ENCODE peak calls at places on chromosomes 6 and 20, in four cellular contexts. J is GM06990, U is activated B cell treated with CpG ODN at 0.5 μM for 24 hours, K is thoracic aorta. G is an unnamed sample.
A peak's percentile ranks its signal among the peaks of the same experiment; 100 is the strongest.

GRCh38 chr6:42117843-42118161 is 24.6 kb downstream of the C6orf132 start:
- DNase-seq in K (no peak), U (no peak), J (no peak), G (no peak)

GRCh38 chr6:92779758-92780157 is 639.6 kb downstream of the EPHA7 start:
- DNase-seq in K (no peak), J (no peak), U (no peak), G (no peak)

GRCh38 chr6:169384291-169384690 is 130.6 kb upstream of the THBS2 start:
- DNase-seq in K (no peak), J (no peak), U (no peak), G (no peak)

GRCh38 chr6:29953001-29953436 is 10.7 kb downstream of the HLA-A start:
- DNase-seq in U (no peak), K (no peak), J (no peak), G (no peak)

GRCh38 chr6:137571854-137572253 is 77.7 kb upstream of the OLIG3 start:
- DNase-seq in U (no peak), J (peak; percentile 7), K (no peak), G (no peak)

GRCh38 chr6:32852844-32853540 is 512 bp downstream of the TAP1 start:
- DNase-seq in J (no peak), U (no peak), K (no peak), G (no peak)

GRCh38 chr6:168102093-168102985 is 23.3 kb upstream of the FRMD1 start:
- DNase-seq in J (no peak), U (no peak), K (no peak), G (no peak)

GRCh38 chr6:81751388-81752083 is 945 bp downstream of the TENT5A start:
- DNase-seq in U (peak; percentile 44), K (no peak), J (peak; percentile 13), G (peak; percentile 32)

GRCh38 chr6:154673919-154674318 is 59.3 kb upstream of the SCAF8 start:
- DNase-seq in U (no peak), J (no peak), K (no peak), G (no peak)

GRCh38 chr6:56517155-56517745 is 125.4 kb downstream of the DST start:
- DNase-seq in U (no peak), K (no peak), J (no peak), G (no peak)

GRCh38 chr20:24795444-24795843 is 153.6 kb upstream of the CST7 start:
- DNase-seq in J (no peak), U (no peak), K (no peak), G (no peak)
- TF ChIP-seq CTCF in J (no peak), U (no peak), K (no peak), G (no peak)

DNA sequence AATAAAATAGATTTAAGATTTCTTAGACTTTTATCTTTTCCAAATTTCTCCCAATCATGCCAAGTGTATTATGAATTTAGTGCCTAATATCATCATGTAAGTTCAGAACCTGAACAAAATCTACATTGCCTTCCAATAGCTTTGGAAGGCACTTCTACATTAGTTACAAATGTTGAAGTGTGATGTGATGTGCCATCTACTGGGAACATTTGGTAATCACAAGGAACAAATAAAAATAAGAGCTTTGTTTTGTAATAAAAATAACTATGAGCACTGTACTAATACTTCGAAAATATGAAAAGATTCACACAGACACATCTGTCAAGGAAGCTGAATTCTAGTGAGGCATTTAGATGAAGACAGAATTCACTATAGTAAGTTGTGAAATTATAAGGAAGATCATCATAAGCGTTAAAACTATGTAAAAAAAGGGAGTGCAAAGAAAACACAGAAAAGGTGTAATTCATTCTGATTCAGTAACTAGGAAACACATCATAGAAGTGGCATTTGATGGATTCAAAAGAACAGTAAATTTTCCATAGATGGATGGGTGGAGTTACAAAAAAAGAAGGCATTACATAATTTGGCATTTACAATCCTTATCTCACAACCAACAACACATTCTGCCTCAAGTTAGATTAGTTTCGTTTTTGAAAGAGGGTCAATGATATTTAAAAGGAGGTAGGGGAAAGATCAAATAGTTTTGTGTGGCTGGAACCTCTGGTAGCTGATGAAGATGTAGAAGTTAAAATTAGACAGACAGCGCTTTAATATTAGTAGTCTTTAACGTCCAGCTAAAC is 161.0 kb downstream of the ASCC3 start:
- DNase-seq in U (no peak), K (no peak), J (no peak), G (no peak)
- TF ChIP-seq CTCF in U (no peak), K (no peak), J (peak; percentile 44), G (peak; percentile 58)

DNA sequence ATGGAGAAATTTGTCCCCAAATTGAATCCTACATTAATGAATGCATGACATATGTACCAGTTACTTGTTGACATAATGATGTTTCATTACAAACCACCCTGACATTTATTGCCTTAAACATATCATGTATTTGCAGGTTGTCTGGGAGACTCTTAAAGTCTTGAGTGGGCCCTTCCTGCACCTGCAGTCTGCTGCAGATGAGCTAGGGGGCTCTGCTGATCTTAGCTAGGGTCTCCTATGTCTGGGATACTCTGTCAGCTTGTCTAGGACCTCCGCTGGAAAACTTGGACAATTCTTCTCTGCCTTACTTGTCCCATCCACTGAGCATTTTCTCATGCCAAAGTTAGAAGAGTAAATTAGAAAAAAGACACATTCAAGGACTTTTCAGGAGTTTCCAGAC is 581.6 kb downstream of the HAO1 start:
- DNase-seq in K (no peak), U (no peak), J (no peak), G (no peak)
- TF ChIP-seq CTCF in K (no peak), U (no peak), J (no peak), G (peak; percentile 15)

GRCh38 chr20:44648579-44648978 is 2.9 kb downstream of the ADA start:
- DNase-seq in K (no peak), J (no peak), U (no peak), G (no peak)
- TF ChIP-seq CTCF in K (no peak), J (no peak), U (no peak), G (peak; percentile 25)

GRCh38 chr6:158313989-158314388 is 1.7 kb downstream of the TULP4 start:
- DNase-seq in U (no peak), K (no peak), J (peak; percentile 45), G (no peak)
- TF ChIP-seq CTCF in U (no peak), K (no peak), J (no peak), G (no peak)

DNA sequence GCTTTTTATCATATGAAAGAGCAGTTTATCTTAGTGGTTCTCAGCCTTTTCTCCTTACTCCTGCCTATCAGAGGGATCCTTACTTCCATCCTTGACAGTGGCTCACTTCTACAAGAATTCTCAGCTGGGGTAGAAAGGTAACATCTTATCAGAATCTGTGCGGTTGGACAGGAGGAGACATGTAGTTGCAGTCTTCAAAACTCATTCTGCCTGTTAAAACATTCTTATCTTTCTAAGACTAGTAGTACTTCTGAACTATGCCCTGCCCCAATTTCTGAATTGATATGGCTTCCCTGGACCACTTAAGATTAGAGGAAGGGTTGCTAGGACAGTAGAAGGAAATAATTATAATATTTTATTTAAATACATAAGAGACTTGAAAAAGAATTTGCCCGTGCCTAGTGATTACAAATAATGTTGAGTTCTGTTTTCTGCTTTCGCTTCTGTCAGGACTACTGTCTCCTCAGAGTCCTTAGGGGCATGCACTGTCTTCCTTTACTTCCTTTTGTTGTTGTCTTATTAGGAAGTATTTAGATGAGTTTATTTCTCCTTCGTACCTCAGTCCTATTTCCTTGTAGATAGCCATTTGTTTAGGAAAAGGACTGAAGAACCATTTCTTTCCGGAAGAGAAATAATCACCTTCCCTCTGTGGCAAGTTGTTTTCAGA is 24.9 kb downstream of the BLTP3A start:
- DNase-seq in U (no peak), K (no peak), J (no peak), G (no peak)
- TF ChIP-seq CTCF in U (no peak), K (no peak), J (no peak), G (no peak)

DNA sequence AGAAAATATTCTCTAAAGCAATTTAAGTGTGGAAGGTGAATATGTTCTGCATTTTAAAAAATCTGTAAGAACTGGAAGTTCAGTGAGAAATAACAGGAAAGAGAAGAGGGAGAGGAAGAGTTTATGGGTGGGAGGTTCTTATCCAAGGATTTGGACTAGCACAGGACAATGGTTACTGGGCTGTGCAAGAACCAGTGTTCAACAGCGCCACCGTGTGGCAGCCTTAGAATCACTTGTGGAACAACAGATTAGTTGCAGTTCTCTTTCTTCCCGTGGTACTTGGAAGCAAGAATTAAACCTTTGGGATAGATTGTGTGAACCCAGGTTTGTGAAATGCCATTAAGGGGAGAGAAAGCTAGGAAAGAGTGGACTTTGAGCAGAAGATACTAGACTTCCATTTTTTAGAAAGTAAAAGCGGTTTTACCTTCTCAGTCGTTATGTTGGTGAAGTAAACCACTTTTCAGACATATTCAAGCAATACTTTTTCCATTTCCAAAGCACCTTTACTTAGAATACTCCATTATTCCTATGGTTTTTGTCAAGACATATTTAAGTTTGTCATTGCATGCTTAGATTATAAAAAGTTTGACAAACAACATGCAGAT is 436.7 kb downstream of the RNF144B start:
- DNase-seq in K (no peak), U (no peak), J (no peak), G (no peak)
- TF ChIP-seq CTCF in K (no peak), U (no peak), J (peak; percentile 64), G (peak; percentile 60)

GRCh38 chr20:62133864-62134263 is 9.3 kb downstream of the PSMA7 start:
- DNase-seq in U (no peak), J (no peak), K (no peak), G (no peak)
- TF ChIP-seq CTCF in U (no peak), J (peak; percentile 17), K (no peak), G (no peak)

GRCh38 chr6:43334466-43335095 is 26.0 kb upstream of the CRIP3 start:
- DNase-seq in J (no peak), U (no peak), K (no peak), G (no peak)
- TF ChIP-seq CTCF in J (peak; percentile 31), U (no peak), K (peak; percentile 41), G (peak; percentile 64)